ENCODE peak calls at places on chromosome 20, in nine cellular contexts. One of them, this sample, is unnamed.

GRCh38 chr20:33076662-33077398 is 2.6 kb upstream of the BPIFB4 start:
- DNase-seq in psoas muscle: no peak
- DNase-seq in dorsolateral prefrontal cortex: no peak
- DNase-seq in ascending aorta: no peak
- DNase-seq in left ventricle myocardium inferior: no peak
- DNase-seq in PC-9: no peak
- DNase-seq in uterus: no peak
- DNase-seq in Panc1: no peak
- DNase-seq in heart right ventricle: no peak
- DNase-seq in this sample: no peak

GRCh38 chr20:39263076-39263475 is 300.9 kb downstream of the DHX35 start:
- DNase-seq in psoas muscle: no peak
- DNase-seq in dorsolateral prefrontal cortex: no peak
- DNase-seq in ascending aorta: no peak
- DNase-seq in left ventricle myocardium inferior: no peak
- DNase-seq in PC-9: no peak
- DNase-seq in uterus: no peak
- DNase-seq in Panc1: no peak
- DNase-seq in heart right ventricle: no peak
- DNase-seq in this sample: no peak

GRCh38 chr20:61744691-61745396 is 320.8 kb downstream of the TAF4 start:
- DNase-seq in psoas muscle: peak; percentile 34
- DNase-seq in dorsolateral prefrontal cortex: no peak
- DNase-seq in ascending aorta: no peak
- DNase-seq in left ventricle myocardium inferior: no peak
- DNase-seq in PC-9: no peak
- DNase-seq in uterus: no peak
- DNase-seq in Panc1: no peak
- DNase-seq in heart right ventricle: no peak
- DNase-seq in this sample: no peak

GRCh38 chr20:33601861-33602260 is 60.3 kb upstream of the C20orf144 start:
- DNase-seq in psoas muscle: no peak
- DNase-seq in dorsolateral prefrontal cortex: no peak
- DNase-seq in ascending aorta: no peak
- DNase-seq in left ventricle myocardium inferior: no peak
- DNase-seq in PC-9: no peak
- DNase-seq in uterus: no peak
- DNase-seq in Panc1: no peak
- DNase-seq in heart right ventricle: no peak
- DNase-seq in this sample: no peak

GRCh38 chr20:33132858-33133615 is 34.9 kb upstream of the BPIFA2 start:
- DNase-seq in psoas muscle: no peak
- DNase-seq in dorsolateral prefrontal cortex: no peak
- DNase-seq in ascending aorta: no peak
- DNase-seq in left ventricle myocardium inferior: no peak
- DNase-seq in PC-9: no peak
- DNase-seq in uterus: no peak
- DNase-seq in Panc1: no peak
- DNase-seq in heart right ventricle: no peak
- DNase-seq in this sample: no peak

GRCh38 chr20:49657118-49657901 is 56.4 kb downstream of the B4GALT5 start:
- DNase-seq in psoas muscle: no peak
- DNase-seq in dorsolateral prefrontal cortex: no peak
- DNase-seq in ascending aorta: no peak
- DNase-seq in left ventricle myocardium inferior: no peak
- DNase-seq in PC-9: no peak
- DNase-seq in uterus: peak; percentile 43
- DNase-seq in Panc1: no peak
- DNase-seq in heart right ventricle: no peak
- DNase-seq in this sample: no peak

GRCh38 chr20:21513881-21514540 is at the start of gene NKX2-2:
- DNase-seq in psoas muscle: peak; percentile 49
- DNase-seq in dorsolateral prefrontal cortex: peak; percentile 82
- DNase-seq in ascending aorta: no peak
- DNase-seq in left ventricle myocardium inferior: no peak
- DNase-seq in PC-9: no peak
- DNase-seq in uterus: no peak
- DNase-seq in Panc1: no peak
- DNase-seq in heart right ventricle: no peak
- DNase-seq in this sample: peak; percentile 36

GRCh38 chr20:49290608-49291191 is 12.8 kb upstream of the ZNFX1 start:
- DNase-seq in psoas muscle: no peak
- DNase-seq in dorsolateral prefrontal cortex: no peak
- DNase-seq in ascending aorta: no peak
- DNase-seq in left ventricle myocardium inferior: no peak
- DNase-seq in PC-9: no peak
- DNase-seq in uterus: no peak
- DNase-seq in Panc1: no peak
- DNase-seq in heart right ventricle: no peak
- DNase-seq in this sample: no peak

GRCh38 chr20:10955166-10955565 is 281.4 kb upstream of the JAG1 start:
- DNase-seq in psoas muscle: no peak
- DNase-seq in dorsolateral prefrontal cortex: no peak
- DNase-seq in ascending aorta: no peak
- DNase-seq in left ventricle myocardium inferior: no peak
- DNase-seq in PC-9: no peak
- DNase-seq in uterus: no peak
- DNase-seq in Panc1: no peak
- DNase-seq in heart right ventricle: no peak
- DNase-seq in this sample: no peak

GRCh38 chr20:46209930-46210671 is 92.0 kb downstream of the CD40 start:
- DNase-seq in psoas muscle: no peak
- DNase-seq in dorsolateral prefrontal cortex: no peak
- DNase-seq in ascending aorta: no peak
- DNase-seq in left ventricle myocardium inferior: no peak
- DNase-seq in PC-9: no peak
- DNase-seq in uterus: no peak
- DNase-seq in Panc1: no peak
- DNase-seq in heart right ventricle: no peak
- DNase-seq in this sample: no peak

GRCh38 chr20:58065508-58066361 is 162.7 kb downstream of the ANKRD60 start:
- DNase-seq in psoas muscle: no peak
- DNase-seq in dorsolateral prefrontal cortex: no peak
- DNase-seq in ascending aorta: no peak
- DNase-seq in left ventricle myocardium inferior: no peak
- DNase-seq in PC-9: peak; percentile 86
- DNase-seq in uterus: no peak
- DNase-seq in Panc1: no peak
- DNase-seq in heart right ventricle: no peak
- DNase-seq in this sample: peak; percentile 17

GRCh38 chr20:48841861-48842529 is 14.2 kb upstream of the PREX1 start:
- DNase-seq in psoas muscle: no peak
- DNase-seq in dorsolateral prefrontal cortex: no peak
- DNase-seq in ascending aorta: no peak
- DNase-seq in left ventricle myocardium inferior: no peak
- DNase-seq in PC-9: peak; percentile 87
- DNase-seq in uterus: no peak
- DNase-seq in Panc1: peak; percentile 67
- DNase-seq in heart right ventricle: no peak
- DNase-seq in this sample: no peak

GRCh38 chr20:920306-920705 is 4.2 kb upstream of the ANGPT4 start:
- DNase-seq in psoas muscle: no peak
- DNase-seq in dorsolateral prefrontal cortex: no peak
- DNase-seq in ascending aorta: no peak
- DNase-seq in left ventricle myocardium inferior: no peak
- DNase-seq in PC-9: no peak
- DNase-seq in uterus: no peak
- DNase-seq in Panc1: no peak
- DNase-seq in heart right ventricle: no peak
- DNase-seq in this sample: no peak

GRCh38 chr20:38228436-38228835 is 32.1 kb downstream of the KIAA1755 start:
- DNase-seq in psoas muscle: no peak
- DNase-seq in dorsolateral prefrontal cortex: no peak
- DNase-seq in ascending aorta: no peak
- DNase-seq in left ventricle myocardium inferior: no peak
- DNase-seq in PC-9: peak; percentile 33
- DNase-seq in uterus: no peak
- DNase-seq in Panc1: no peak
- DNase-seq in heart right ventricle: no peak
- DNase-seq in this sample: no peak

GRCh38 chr20:14189794-14190402 is 147.5 kb downstream of the FLRT3 start:
- DNase-seq in psoas muscle: no peak
- DNase-seq in dorsolateral prefrontal cortex: no peak
- DNase-seq in ascending aorta: no peak
- DNase-seq in left ventricle myocardium inferior: no peak
- DNase-seq in PC-9: no peak
- DNase-seq in uterus: no peak
- DNase-seq in Panc1: peak; percentile 8
- DNase-seq in heart right ventricle: no peak
- DNase-seq in this sample: no peak

GRCh38 chr20:46308258-46309157 is at the start of gene CDH22:
- DNase-seq in psoas muscle: peak; percentile 81
- DNase-seq in dorsolateral prefrontal cortex: peak; percentile 77
- DNase-seq in ascending aorta: no peak
- DNase-seq in left ventricle myocardium inferior: peak; percentile 37
- DNase-seq in PC-9: no peak
- DNase-seq in uterus: peak; percentile 28
- DNase-seq in Panc1: no peak
- DNase-seq in heart right ventricle: peak; percentile 36
- DNase-seq in this sample: no peak

GRCh38 chr20:31719644-31720485 is 2.8 kb downstream of the BCL2L1 start:
- DNase-seq in psoas muscle: no peak
- DNase-seq in dorsolateral prefrontal cortex: no peak
- DNase-seq in ascending aorta: no peak
- DNase-seq in left ventricle myocardium inferior: no peak
- DNase-seq in PC-9: peak; percentile 94
- DNase-seq in uterus: no peak
- DNase-seq in Panc1: no peak
- DNase-seq in heart right ventricle: no peak
- DNase-seq in this sample: no peak

GRCh38 chr20:53896041-53896440 is 174.4 kb downstream of the BCAS1 start:
- DNase-seq in psoas muscle: no peak
- DNase-seq in dorsolateral prefrontal cortex: no peak
- DNase-seq in ascending aorta: no peak
- DNase-seq in left ventricle myocardium inferior: no peak
- DNase-seq in PC-9: no peak
- DNase-seq in uterus: no peak
- DNase-seq in Panc1: no peak
- DNase-seq in heart right ventricle: no peak
- DNase-seq in this sample: no peak
- H3K4me3 ChIP-seq in psoas muscle: no peak overlapping the region
- H3K4me3 ChIP-seq in dorsolateral prefrontal cortex: no peak overlapping the region
- H3K4me3 ChIP-seq in ascending aorta: no peak overlapping the region
- H3K4me3 ChIP-seq in left ventricle myocardium inferior: no peak overlapping the region
- H3K4me3 ChIP-seq in PC-9: no peak overlapping the region
- H3K4me3 ChIP-seq in uterus: no peak overlapping the region
- H3K4me3 ChIP-seq in Panc1: peak overlapping the region; percentile 38
- H3K4me3 ChIP-seq in heart right ventricle: no peak overlapping the region
- H3K4me3 ChIP-seq in this sample: no peak overlapping the region

GRCh38 chr20:59431014-59431413 is 130.6 kb downstream of the EDN3 start:
- DNase-seq in psoas muscle: no peak
- DNase-seq in dorsolateral prefrontal cortex: no peak
- DNase-seq in ascending aorta: no peak
- DNase-seq in left ventricle myocardium inferior: no peak
- DNase-seq in PC-9: no peak
- DNase-seq in uterus: no peak
- DNase-seq in Panc1: no peak
- DNase-seq in heart right ventricle: no peak
- DNase-seq in this sample: no peak

GRCh38 chr20:59425572-59425971 is 125.2 kb downstream of the EDN3 start:
- DNase-seq in psoas muscle: no peak
- DNase-seq in dorsolateral prefrontal cortex: no peak
- DNase-seq in ascending aorta: no peak
- DNase-seq in left ventricle myocardium inferior: no peak
- DNase-seq in PC-9: no peak
- DNase-seq in uterus: no peak
- DNase-seq in Panc1: no peak
- DNase-seq in heart right ventricle: no peak
- DNase-seq in this sample: no peak

GRCh38 chr20:59428006-59428405 is 127.6 kb downstream of the EDN3 start:
- DNase-seq in psoas muscle: no peak
- DNase-seq in dorsolateral prefrontal cortex: no peak
- DNase-seq in ascending aorta: no peak
- DNase-seq in left ventricle myocardium inferior: no peak
- DNase-seq in PC-9: no peak
- DNase-seq in uterus: no peak
- DNase-seq in Panc1: no peak
- DNase-seq in heart right ventricle: no peak
- DNase-seq in this sample: no peak

GRCh38 chr20:59424976-59425375 is 124.6 kb downstream of the EDN3 start:
- DNase-seq in psoas muscle: no peak
- DNase-seq in dorsolateral prefrontal cortex: no peak
- DNase-seq in ascending aorta: no peak
- DNase-seq in left ventricle myocardium inferior: no peak
- DNase-seq in PC-9: no peak
- DNase-seq in uterus: no peak
- DNase-seq in Panc1: no peak
- DNase-seq in heart right ventricle: no peak
- DNase-seq in this sample: no peak

GRCh38 chr20:59428441-59429205 is 128.2 kb downstream of the EDN3 start:
- DNase-seq in psoas muscle: no peak
- DNase-seq in dorsolateral prefrontal cortex: no peak
- DNase-seq in ascending aorta: no peak
- DNase-seq in left ventricle myocardium inferior: no peak
- DNase-seq in PC-9: no peak
- DNase-seq in uterus: no peak
- DNase-seq in Panc1: no peak
- DNase-seq in heart right ventricle: no peak
- DNase-seq in this sample: no peak
- TF ChIP-seq CTCF in psoas muscle: no peak
- TF ChIP-seq CTCF in dorsolateral prefrontal cortex: no peak
- TF ChIP-seq CTCF in ascending aorta: no peak
- TF ChIP-seq CTCF in left ventricle myocardium inferior: no peak
- TF ChIP-seq CTCF in PC-9: peak; percentile 31
- TF ChIP-seq CTCF in uterus: no peak
- TF ChIP-seq CTCF in Panc1: no peak
- TF ChIP-seq CTCF in heart right ventricle: no peak
- TF ChIP-seq CTCF in this sample: no peak

DNA sequence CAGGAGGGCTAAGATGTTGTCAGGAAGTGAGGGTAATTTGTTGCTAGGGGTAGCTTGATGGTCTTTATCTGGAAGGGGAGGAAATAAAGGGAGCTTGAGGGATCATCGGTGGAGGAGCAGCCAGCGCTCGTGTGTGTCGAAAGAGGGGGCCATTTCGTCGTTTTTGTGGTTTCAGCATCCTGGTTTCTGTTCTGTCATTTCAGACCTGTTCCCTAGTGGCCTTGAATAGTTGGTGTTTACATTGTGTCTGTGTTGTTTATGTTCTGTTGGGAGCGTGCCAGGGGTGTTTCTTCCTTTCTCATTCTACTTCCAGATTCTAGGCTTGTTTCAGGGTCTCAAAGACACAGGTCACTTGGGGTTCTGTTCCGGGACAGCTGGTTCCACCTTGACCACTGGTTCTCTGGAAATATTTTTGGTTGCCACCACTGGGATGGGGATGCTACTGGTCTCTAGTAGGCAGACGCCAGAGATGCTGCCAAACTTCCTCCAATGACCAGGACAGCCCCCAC is 113.9 kb upstream of the NAA20 start:
- DNase-seq in psoas muscle: no peak
- DNase-seq in dorsolateral prefrontal cortex: no peak
- DNase-seq in ascending aorta: no peak
- DNase-seq in left ventricle myocardium inferior: no peak
- DNase-seq in PC-9: peak; percentile 56
- DNase-seq in uterus: no peak
- DNase-seq in Panc1: no peak
- DNase-seq in heart right ventricle: no peak
- DNase-seq in this sample: no peak
- H3K27ac ChIP-seq in psoas muscle: no peak overlapping the region
- H3K27ac ChIP-seq in dorsolateral prefrontal cortex: no peak overlapping the region
- H3K27ac ChIP-seq in ascending aorta: no peak overlapping the region
- H3K27ac ChIP-seq in left ventricle myocardium inferior: peak overlapping the region; percentile 85
- H3K27ac ChIP-seq in PC-9: no peak overlapping the region
- H3K27ac ChIP-seq in uterus: peak overlapping the region; percentile 17
- H3K27ac ChIP-seq in Panc1: no peak overlapping the region
- H3K27ac ChIP-seq in heart right ventricle: no peak overlapping the region
- H3K27ac ChIP-seq in this sample: no peak overlapping the region

GRCh38 chr20:41047975-41048305 is 19.3 kb downstream of the TOP1 start:
- DNase-seq in psoas muscle: no peak
- DNase-seq in dorsolateral prefrontal cortex: no peak
- DNase-seq in ascending aorta: no peak
- DNase-seq in left ventricle myocardium inferior: no peak
- DNase-seq in PC-9: peak; percentile 45
- DNase-seq in uterus: no peak
- DNase-seq in Panc1: no peak
- DNase-seq in heart right ventricle: no peak
- DNase-seq in this sample: no peak
- H3K4me3 ChIP-seq in psoas muscle: peak overlapping the region; percentile 40
- H3K4me3 ChIP-seq in dorsolateral prefrontal cortex: no peak overlapping the region
- H3K4me3 ChIP-seq in ascending aorta: peak overlapping the region; percentile 55
- H3K4me3 ChIP-seq in left ventricle myocardium inferior: peak overlapping the region; percentile 53
- H3K4me3 ChIP-seq in PC-9: peak overlapping the region; percentile 2
- H3K4me3 ChIP-seq in uterus: peak overlapping the region; percentile 4
- H3K4me3 ChIP-seq in Panc1: no peak overlapping the region
- H3K4me3 ChIP-seq in heart right ventricle: peak overlapping the region; percentile 44
- H3K4me3 ChIP-seq in this sample: peak overlapping the region; percentile 36